ENCODE peak calls at places on chromosome 20, in four cellular contexts. One of them, this sample, is unnamed.
A peak's percentile ranks its signal among the peaks of the same experiment; 100 is the strongest.

GRCh38 chr20:33277471-33278441 is 5.3 kb upstream of the BPIFB1 start:
- DNase-seq in fibroblast of mammary gland: no peak
- DNase-seq in vagina: peak; percentile 89
- DNase-seq in EH: no peak
- DNase-seq in this sample: no peak

GRCh38 chr20:60000271-60001026 is 42.2 kb downstream of the CDH26 start:
- DNase-seq in fibroblast of mammary gland: no peak
- DNase-seq in vagina: no peak
- DNase-seq in EH: no peak
- DNase-seq in this sample: peak; percentile 68

GRCh38 chr20:41141153-41141815 is 3.9 kb downstream of the PLCG1 start:
- DNase-seq in fibroblast of mammary gland: peak; percentile 43
- DNase-seq in vagina: no peak
- DNase-seq in EH: peak; percentile 46
- DNase-seq in this sample: no peak

GRCh38 chr20:32339116-32339515 is 19.0 kb upstream of the ASXL1 start:
- DNase-seq in fibroblast of mammary gland: no peak
- DNase-seq in vagina: no peak
- DNase-seq in EH: no peak
- DNase-seq in this sample: no peak

GRCh38 chr20:43563429-43563828 is 4.6 kb downstream of the SGK2 start:
- DNase-seq in fibroblast of mammary gland: peak; percentile 16
- DNase-seq in vagina: no peak
- DNase-seq in EH: peak; percentile 11
- DNase-seq in this sample: no peak

GRCh38 chr20:7601431-7601830 is 338.8 kb downstream of the HAO1 start:
- DNase-seq in fibroblast of mammary gland: no peak
- DNase-seq in vagina: no peak
- DNase-seq in EH: no peak
- DNase-seq in this sample: no peak

GRCh38 chr20:64214952-64215351 is 40.6 kb upstream of the PCMTD2 start:
- DNase-seq in fibroblast of mammary gland: no peak
- DNase-seq in vagina: no peak
- DNase-seq in EH: no peak
- DNase-seq in this sample: no peak

GRCh38 chr20:38649275-38649891 is 47.8 kb downstream of the ARHGAP40 start:
- DNase-seq in fibroblast of mammary gland: peak; percentile 25
- DNase-seq in vagina: no peak
- DNase-seq in EH: peak; percentile 34
- DNase-seq in this sample: peak; percentile 29

GRCh38 chr20:709864-710761 is 34.5 kb upstream of the SCRT2 start:
- DNase-seq in fibroblast of mammary gland: no peak
- DNase-seq in vagina: no peak
- DNase-seq in EH: no peak
- DNase-seq in this sample: no peak

GRCh38 chr20:50187403-50188051 is 3.1 kb upstream of the CEBPB start:
- DNase-seq in fibroblast of mammary gland: peak; percentile 70
- DNase-seq in vagina: no peak
- DNase-seq in EH: peak; percentile 58
- DNase-seq in this sample: no peak

GRCh38 chr20:51833326-51833725 is 31.0 kb upstream of the SALL4 start:
- DNase-seq in fibroblast of mammary gland: no peak
- DNase-seq in vagina: no peak
- DNase-seq in EH: no peak
- DNase-seq in this sample: no peak

GRCh38 chr20:44284032-44284431 is 27.0 kb downstream of the FITM2 start:
- DNase-seq in fibroblast of mammary gland: peak; percentile 12
- DNase-seq in vagina: no peak
- DNase-seq in EH: peak; percentile 11
- DNase-seq in this sample: no peak

GRCh38 chr20:56957737-56958553 is 308.5 kb downstream of the BMP7 start:
- DNase-seq in fibroblast of mammary gland: no peak
- DNase-seq in vagina: no peak
- DNase-seq in EH: no peak
- DNase-seq in this sample: peak; percentile 20

GRCh38 chr20:63331741-63332400 is 29.3 kb downstream of the CHRNA4 start:
- DNase-seq in fibroblast of mammary gland: no peak
- DNase-seq in vagina: no peak
- DNase-seq in EH: no peak
- DNase-seq in this sample: no peak

GRCh38 chr20:53387983-53388675 is 205.5 kb downstream of the ZNF217 start:
- DNase-seq in fibroblast of mammary gland: no peak
- DNase-seq in vagina: no peak
- DNase-seq in EH: no peak
- DNase-seq in this sample: no peak

GRCh38 chr20:16128538-16129106 is 444.6 kb downstream of the KIF16B start:
- DNase-seq in fibroblast of mammary gland: no peak
- DNase-seq in vagina: no peak
- DNase-seq in EH: no peak
- DNase-seq in this sample: no peak

GRCh38 chr20:38337561-38338140 is 8.6 kb upstream of the LBP start:
- DNase-seq in fibroblast of mammary gland: peak; percentile 50
- DNase-seq in vagina: no peak
- DNase-seq in EH: peak; percentile 16
- DNase-seq in this sample: no peak

GRCh38 chr20:47273591-47274235 is 82.8 kb downstream of the ZMYND8 start:
- DNase-seq in fibroblast of mammary gland: peak; percentile 38
- DNase-seq in vagina: no peak
- DNase-seq in EH: peak; percentile 46
- DNase-seq in this sample: peak; percentile 18